ENCODE peak calls at places on chromosomes 1 and 21, in six cellular contexts. One of them, this sample, is unnamed.

GRCh38 chr1:33306561-33307493 is 14.1 kb downstream of the A3GALT2 start:
- DNase-seq in activated CD4-positive, alpha-beta T cell treated with anti-CD3 and anti-CD28 coated beads for 36 hours: peak
- DNase-seq in brain microvascular endothelial cell: no peak
- DNase-seq in SK-N-MC: no peak
- DNase-seq in aorta: peak
- DNase-seq in MM.1S: no peak
- DNase-seq in this sample: no peak

GRCh38 chr1:240094043-240094722 is 2.5 kb downstream of the FMN2 start:
- DNase-seq in activated CD4-positive, alpha-beta T cell treated with anti-CD3 and anti-CD28 coated beads for 36 hours: no peak
- DNase-seq in brain microvascular endothelial cell: no peak
- DNase-seq in SK-N-MC: no peak
- DNase-seq in aorta: no peak
- DNase-seq in MM.1S: no peak
- DNase-seq in this sample: no peak

GRCh38 chr1:184641894-184642293 is 112.8 kb downstream of the EDEM3 start:
- DNase-seq in activated CD4-positive, alpha-beta T cell treated with anti-CD3 and anti-CD28 coated beads for 36 hours: no peak
- DNase-seq in brain microvascular endothelial cell: no peak
- DNase-seq in SK-N-MC: no peak
- DNase-seq in aorta: no peak
- DNase-seq in MM.1S: no peak
- DNase-seq in this sample: no peak

GRCh38 chr1:76073471-76073870 is 1.1 kb upstream of the ST6GALNAC3 start:
- DNase-seq in activated CD4-positive, alpha-beta T cell treated with anti-CD3 and anti-CD28 coated beads for 36 hours: no peak
- DNase-seq in brain microvascular endothelial cell: peak
- DNase-seq in SK-N-MC: no peak
- DNase-seq in aorta: no peak
- DNase-seq in MM.1S: no peak
- DNase-seq in this sample: no peak

GRCh38 chr1:17239420-17239819 is 9.5 kb upstream of the PADI3 start:
- DNase-seq in activated CD4-positive, alpha-beta T cell treated with anti-CD3 and anti-CD28 coated beads for 36 hours: peak
- DNase-seq in brain microvascular endothelial cell: peak
- DNase-seq in SK-N-MC: peak
- DNase-seq in aorta: peak
- DNase-seq in MM.1S: peak
- DNase-seq in this sample: no peak

GRCh38 chr1:218345673-218346390 is 696 bp downstream of the TGFB2 start:
- DNase-seq in activated CD4-positive, alpha-beta T cell treated with anti-CD3 and anti-CD28 coated beads for 36 hours: peak
- DNase-seq in brain microvascular endothelial cell: peak
- DNase-seq in SK-N-MC: no peak
- DNase-seq in aorta: peak
- DNase-seq in MM.1S: peak
- DNase-seq in this sample: peak

GRCh38 chr1:23521588-23521987 is 9.4 kb downstream of the E2F2 start:
- DNase-seq in activated CD4-positive, alpha-beta T cell treated with anti-CD3 and anti-CD28 coated beads for 36 hours: peak
- DNase-seq in brain microvascular endothelial cell: no peak
- DNase-seq in SK-N-MC: no peak
- DNase-seq in aorta: no peak
- DNase-seq in MM.1S: no peak
- DNase-seq in this sample: no peak

GRCh38 chr1:179080866-179081695 is 789 bp upstream of the TOR3A start:
- DNase-seq in activated CD4-positive, alpha-beta T cell treated with anti-CD3 and anti-CD28 coated beads for 36 hours: peak
- DNase-seq in brain microvascular endothelial cell: no peak
- DNase-seq in SK-N-MC: no peak
- DNase-seq in aorta: no peak
- DNase-seq in MM.1S: peak
- DNase-seq in this sample: no peak

GRCh38 chr1:201500670-201501120 is 6.2 kb downstream of the CSRP1 start:
- DNase-seq in activated CD4-positive, alpha-beta T cell treated with anti-CD3 and anti-CD28 coated beads for 36 hours: no peak
- DNase-seq in brain microvascular endothelial cell: no peak
- DNase-seq in SK-N-MC: no peak
- DNase-seq in aorta: peak
- DNase-seq in MM.1S: no peak
- DNase-seq in this sample: no peak

GRCh38 chr1:180117764-180118116 is 36.9 kb upstream of the QSOX1 start:
- DNase-seq in activated CD4-positive, alpha-beta T cell treated with anti-CD3 and anti-CD28 coated beads for 36 hours: no peak
- DNase-seq in brain microvascular endothelial cell: peak
- DNase-seq in SK-N-MC: no peak
- DNase-seq in aorta: no peak
- DNase-seq in MM.1S: no peak
- DNase-seq in this sample: peak

GRCh38 chr1:20200966-20201365 is 14.6 kb upstream of the PLA2G2C start:
- DNase-seq in activated CD4-positive, alpha-beta T cell treated with anti-CD3 and anti-CD28 coated beads for 36 hours: no peak
- DNase-seq in brain microvascular endothelial cell: no peak
- DNase-seq in SK-N-MC: no peak
- DNase-seq in aorta: no peak
- DNase-seq in MM.1S: no peak
- DNase-seq in this sample: no peak

GRCh38 chr1:100184536-100184935 is 6.5 kb upstream of the LRRC39 start:
- DNase-seq in activated CD4-positive, alpha-beta T cell treated with anti-CD3 and anti-CD28 coated beads for 36 hours: peak
- DNase-seq in brain microvascular endothelial cell: no peak
- DNase-seq in SK-N-MC: no peak
- DNase-seq in aorta: no peak
- DNase-seq in MM.1S: no peak
- DNase-seq in this sample: no peak

GRCh38 chr1:6002714-6003501 is 10.7 kb upstream of the NPHP4 start:
- DNase-seq in activated CD4-positive, alpha-beta T cell treated with anti-CD3 and anti-CD28 coated beads for 36 hours: no peak
- DNase-seq in brain microvascular endothelial cell: no peak
- DNase-seq in SK-N-MC: no peak
- DNase-seq in aorta: peak
- DNase-seq in MM.1S: no peak
- DNase-seq in this sample: no peak

GRCh38 chr1:67053535-67053784 is 488 bp downstream of the SLC35D1 start:
- DNase-seq in activated CD4-positive, alpha-beta T cell treated with anti-CD3 and anti-CD28 coated beads for 36 hours: no peak
- DNase-seq in brain microvascular endothelial cell: peak
- DNase-seq in SK-N-MC: no peak
- DNase-seq in aorta: peak
- DNase-seq in MM.1S: peak
- DNase-seq in this sample: no peak

GRCh38 chr21:45471229-45472052 is 66.5 kb downstream of the COL18A1 start:
- DNase-seq in activated CD4-positive, alpha-beta T cell treated with anti-CD3 and anti-CD28 coated beads for 36 hours: no peak
- DNase-seq in brain microvascular endothelial cell: peak
- DNase-seq in SK-N-MC: no peak
- DNase-seq in aorta: peak
- DNase-seq in MM.1S: no peak
- DNase-seq in this sample: no peak

GRCh38 chr1:62352387-62352786 is 33.2 kb upstream of the KANK4 start:
- DNase-seq in activated CD4-positive, alpha-beta T cell treated with anti-CD3 and anti-CD28 coated beads for 36 hours: no peak
- DNase-seq in brain microvascular endothelial cell: no peak
- DNase-seq in SK-N-MC: no peak
- DNase-seq in aorta: no peak
- DNase-seq in MM.1S: no peak
- DNase-seq in this sample: no peak

GRCh38 chr1:94772230-94772641 is 47.9 kb upstream of the SLC44A3 start:
- DNase-seq in activated CD4-positive, alpha-beta T cell treated with anti-CD3 and anti-CD28 coated beads for 36 hours: no peak
- DNase-seq in brain microvascular endothelial cell: no peak
- DNase-seq in SK-N-MC: no peak
- DNase-seq in aorta: no peak
- DNase-seq in MM.1S: no peak
- DNase-seq in this sample: no peak

GRCh38 chr1:78078358-78078757 is 32.6 kb downstream of the GIPC2 start:
- DNase-seq in activated CD4-positive, alpha-beta T cell treated with anti-CD3 and anti-CD28 coated beads for 36 hours: no peak
- DNase-seq in brain microvascular endothelial cell: no peak
- DNase-seq in SK-N-MC: no peak
- DNase-seq in aorta: no peak
- DNase-seq in MM.1S: no peak
- DNase-seq in this sample: no peak